ENCODE peak calls at places on chromosomes 4 and X, in five cellular contexts. One of them, this sample, is unnamed.

GRCh38 chr4:181264908-181265307 is 978.3 kb upstream of the TENM3 start:
- DNase-seq in AG04450: no peak
- DNase-seq in NCI-H345: no peak
- DNase-seq in cardiac muscle cell: no peak
- DNase-seq in RWPE1: no peak
- DNase-seq in this sample: no peak

GRCh38 chrX:123087326-123087725 is 96.8 kb upstream of the GRIA3 start:
- DNase-seq in AG04450: no peak
- DNase-seq in NCI-H345: no peak
- DNase-seq in cardiac muscle cell: no peak
- DNase-seq in RWPE1: no peak
- DNase-seq in this sample: no peak

GRCh38 chrX:119736206-119736764 is 22.1 kb upstream of the SOWAHD start:
- DNase-seq in AG04450: no peak
- DNase-seq in RWPE1: no peak
- DNase-seq in NCI-H345: no peak
- DNase-seq in cardiac muscle cell: no peak
- DNase-seq in this sample: no peak

GRCh38 chr4:56874166-56874565 is 33.5 kb upstream of the REST start:
- DNase-seq in AG04450: no peak
- DNase-seq in RWPE1: peak
- DNase-seq in NCI-H345: peak
- DNase-seq in cardiac muscle cell: no peak
- DNase-seq in this sample: no peak

GRCh38 chr4:154123897-154124296 is 335.0 kb upstream of the SFRP2 start:
- DNase-seq in RWPE1: no peak
- DNase-seq in NCI-H345: no peak
- DNase-seq in AG04450: no peak
- DNase-seq in cardiac muscle cell: no peak
- DNase-seq in this sample: no peak

GRCh38 chr4:86973668-86974067 is 38.9 kb downstream of the AFF1 start:
- DNase-seq in AG04450: no peak
- DNase-seq in cardiac muscle cell: no peak
- DNase-seq in RWPE1: no peak
- DNase-seq in NCI-H345: peak
- DNase-seq in this sample: no peak

GRCh38 chrX:106247162-106247561 is 79.1 kb downstream of the PWWP3B start:
- DNase-seq in NCI-H345: no peak
- DNase-seq in cardiac muscle cell: peak
- DNase-seq in RWPE1: no peak
- DNase-seq in AG04450: no peak
- DNase-seq in this sample: no peak

GRCh38 chr4:154124539-154125255 is 335.8 kb upstream of the SFRP2 start:
- DNase-seq in cardiac muscle cell: peak
- DNase-seq in RWPE1: peak
- DNase-seq in NCI-H345: no peak
- DNase-seq in AG04450: no peak
- DNase-seq in this sample: no peak

GRCh38 chr4:70838972-70839536 is 636 bp downstream of the GRSF1 start:
- DNase-seq in cardiac muscle cell: peak
- DNase-seq in RWPE1: peak
- DNase-seq in NCI-H345: peak
- DNase-seq in AG04450: peak
- DNase-seq in this sample: no peak

GRCh38 chr4:30103455-30103854 is 616.7 kb upstream of the PCDH7 start:
- DNase-seq in RWPE1: peak
- DNase-seq in NCI-H345: no peak
- DNase-seq in cardiac muscle cell: peak
- DNase-seq in AG04450: no peak
- DNase-seq in this sample: no peak

GRCh38 chr4:42172921-42173320 is 20.5 kb upstream of the BEND4 start:
- DNase-seq in RWPE1: no peak
- DNase-seq in NCI-H345: no peak
- DNase-seq in cardiac muscle cell: no peak
- DNase-seq in AG04450: no peak
- DNase-seq in this sample: no peak

GRCh38 chr4:158906073-158906472 is 137.2 kb downstream of the FNIP2 start:
- DNase-seq in NCI-H345: no peak
- DNase-seq in RWPE1: no peak
- DNase-seq in AG04450: no peak
- DNase-seq in cardiac muscle cell: no peak
- DNase-seq in this sample: no peak

GRCh38 chr4:78951862-78952472 is 12.7 kb upstream of the PAQR3 start:
- DNase-seq in AG04450: no peak
- DNase-seq in NCI-H345: peak
- DNase-seq in RWPE1: peak
- DNase-seq in cardiac muscle cell: peak
- DNase-seq in this sample: no peak

GRCh38 chr4:4254666-4255065 is 6.6 kb upstream of the TMEM128 start:
- DNase-seq in AG04450: no peak
- DNase-seq in NCI-H345: no peak
- DNase-seq in RWPE1: no peak
- DNase-seq in cardiac muscle cell: no peak
- DNase-seq in this sample: no peak

GRCh38 chr4:89006307-89006706 is 50.7 kb downstream of the FAM13A start:
- DNase-seq in cardiac muscle cell: no peak
- DNase-seq in NCI-H345: no peak
- DNase-seq in RWPE1: no peak
- DNase-seq in AG04450: no peak
- DNase-seq in this sample: no peak

GRCh38 chr4:174404677-174405076 is 117.6 kb downstream of the HPGD start:
- DNase-seq in RWPE1: no peak
- DNase-seq in NCI-H345: no peak
- DNase-seq in AG04450: no peak
- DNase-seq in cardiac muscle cell: no peak
- DNase-seq in this sample: no peak

GRCh38 chr4:168528131-168528949 is 31.5 kb downstream of the PALLD start:
- DNase-seq in NCI-H345: no peak
- DNase-seq in RWPE1: peak
- DNase-seq in cardiac muscle cell: peak
- DNase-seq in AG04450: no peak
- DNase-seq in this sample: no peak

GRCh38 chrX:131068945-131069719 is 11.0 kb downstream of the ARHGAP36 start:
- DNase-seq in RWPE1: no peak
- DNase-seq in NCI-H345: peak
- DNase-seq in cardiac muscle cell: peak
- DNase-seq in AG04450: no peak
- DNase-seq in this sample: no peak

GRCh38 chr4:153741529-153741928 is 18.3 kb downstream of the RNF175 start:
- DNase-seq in RWPE1: no peak
- DNase-seq in AG04450: no peak
- DNase-seq in cardiac muscle cell: no peak
- DNase-seq in NCI-H345: no peak
- DNase-seq in this sample: no peak

GRCh38 chr4:114606240-114606639 is 7.6 kb downstream of the UGT8 start:
- DNase-seq in RWPE1: peak
- DNase-seq in AG04450: no peak
- DNase-seq in NCI-H345: peak
- DNase-seq in cardiac muscle cell: no peak
- DNase-seq in this sample: no peak

GRCh38 chr4:108337923-108338322 is 169.2 kb upstream of the LEF1 start:
- DNase-seq in RWPE1: no peak
- DNase-seq in NCI-H345: no peak
- DNase-seq in cardiac muscle cell: no peak
- DNase-seq in AG04450: no peak
- DNase-seq in this sample: no peak

GRCh38 chr4:176971576-176972105 is 178.9 kb upstream of the VEGFC start:
- DNase-seq in RWPE1: no peak
- DNase-seq in AG04450: no peak
- DNase-seq in NCI-H345: no peak
- DNase-seq in cardiac muscle cell: no peak
- DNase-seq in this sample: no peak

GRCh38 chrX:107674480-107675364 is 46.4 kb downstream of the PRPS1 start:
- DNase-seq in AG04450: no peak
- DNase-seq in NCI-H345: no peak
- DNase-seq in cardiac muscle cell: peak
- DNase-seq in RWPE1: peak
- DNase-seq in this sample: no peak

GRCh38 chr4:5712517-5712916 is 1.5 kb downstream of the EVC start:
- DNase-seq in RWPE1: peak
- DNase-seq in cardiac muscle cell: peak
- DNase-seq in AG04450: no peak
- DNase-seq in NCI-H345: no peak
- DNase-seq in this sample: peak

GRCh38 chr4:87129681-87130080 is 90.7 kb downstream of the KLHL8 start:
- DNase-seq in RWPE1: no peak
- DNase-seq in AG04450: no peak
- DNase-seq in NCI-H345: no peak
- DNase-seq in cardiac muscle cell: no peak
- DNase-seq in this sample: no peak

GRCh38 chr4:168652818-168653217 is 156.0 kb downstream of the PALLD start:
- DNase-seq in NCI-H345: no peak
- DNase-seq in RWPE1: no peak
- DNase-seq in AG04450: no peak
- DNase-seq in cardiac muscle cell: no peak
- DNase-seq in this sample: no peak

GRCh38 chr4:88933414-88933813 is 123.6 kb downstream of the FAM13A start:
- DNase-seq in RWPE1: no peak
- DNase-seq in AG04450: no peak
- DNase-seq in NCI-H345: no peak
- DNase-seq in cardiac muscle cell: no peak
- DNase-seq in this sample: no peak

GRCh38 chr4:137509855-137510282 is 22.4 kb downstream of the PCDH18 start:
- DNase-seq in cardiac muscle cell: peak
- DNase-seq in NCI-H345: no peak
- DNase-seq in RWPE1: no peak
- DNase-seq in AG04450: no peak
- DNase-seq in this sample: no peak

GRCh38 chrX:66163849-66164401 is at the start of gene HEPH:
- DNase-seq in cardiac muscle cell: peak
- DNase-seq in AG04450: peak
- DNase-seq in NCI-H345: no peak
- DNase-seq in RWPE1: no peak
- DNase-seq in this sample: peak

GRCh38 chr4:84870398-84871163 is 95.9 kb downstream of the WDFY3 start:
- DNase-seq in RWPE1: peak
- DNase-seq in cardiac muscle cell: peak
- DNase-seq in NCI-H345: no peak
- DNase-seq in AG04450: peak
- DNase-seq in this sample: no peak

GRCh38 chrX:40175416-40176255 is 77.9 kb upstream of the BCOR start:
- DNase-seq in NCI-H345: peak
- DNase-seq in cardiac muscle cell: peak
- DNase-seq in RWPE1: no peak
- DNase-seq in AG04450: no peak
- DNase-seq in this sample: no peak

GRCh38 chr4:8548731-8549351 is 31.4 kb upstream of the GPR78 start:
- DNase-seq in AG04450: no peak
- DNase-seq in NCI-H345: no peak
- DNase-seq in RWPE1: no peak
- DNase-seq in cardiac muscle cell: no peak
- DNase-seq in this sample: no peak

GRCh38 chr4:89949782-89950387 is 55.2 kb downstream of the MMRN1 start:
- DNase-seq in RWPE1: peak
- DNase-seq in NCI-H345: no peak
- DNase-seq in cardiac muscle cell: no peak
- DNase-seq in AG04450: no peak
- DNase-seq in this sample: no peak

GRCh38 chrX:35115205-35115604 is 172.6 kb downstream of the FAM47B start:
- DNase-seq in AG04450: peak
- DNase-seq in cardiac muscle cell: peak
- DNase-seq in RWPE1: no peak
- DNase-seq in NCI-H345: no peak
- DNase-seq in this sample: no peak

GRCh38 chr4:124318292-124318691 is 394.2 kb downstream of the ANKRD50 start:
- DNase-seq in cardiac muscle cell: no peak
- DNase-seq in RWPE1: no peak
- DNase-seq in NCI-H345: peak
- DNase-seq in AG04450: no peak
- DNase-seq in this sample: no peak

GRCh38 chrX:57453901-57454300 is 137.9 kb upstream of the ZXDB start:
- DNase-seq in NCI-H345: no peak
- DNase-seq in cardiac muscle cell: peak
- DNase-seq in RWPE1: no peak
- DNase-seq in AG04450: no peak
- DNase-seq in this sample: no peak

GRCh38 chr4:119113033-119113655 is 22.5 kb upstream of the MYOZ2 start:
- DNase-seq in AG04450: peak
- DNase-seq in RWPE1: peak
- DNase-seq in cardiac muscle cell: peak
- DNase-seq in NCI-H345: no peak
- DNase-seq in this sample: peak

GRCh38 chr4:121370729-121371325 is 10.0 kb downstream of the QRFPR start:
- DNase-seq in cardiac muscle cell: peak
- DNase-seq in AG04450: peak
- DNase-seq in NCI-H345: peak
- DNase-seq in RWPE1: peak
- DNase-seq in this sample: no peak

GRCh38 chr4:69322055-69322454 is 41.8 kb downstream of the UGT2B28 start:
- DNase-seq in AG04450: no peak
- DNase-seq in NCI-H345: no peak
- DNase-seq in RWPE1: peak
- DNase-seq in cardiac muscle cell: peak
- DNase-seq in this sample: no peak

This sample was measured in HFF-Myc.